ENCODE peak calls at places on chromosome 22, in six cellular contexts. J is HEK293T; V is GM18507; E is activated CD8-positive, alpha-beta memory T cell treated with anti-CD3 and anti-CD28 coated beads for 24 hours; G is stimulated activated CD4-positive, alpha-beta T cell treated with anti-CD3 and anti-CD28 coated beads, Interleukin-2, amount 100 ng/mL, for 48 hours; Z is AG04450. W is an unnamed sample.

GRCh38 chr22:25219948-25220442 is 556 bp downstream of the CRYBB2 start:
- DNase-seq in V (no peak), Z (no peak), J (no peak), E (no peak), G (no peak), W (no peak)

GRCh38 chr22:42695294-42695693 is 25.4 kb downstream of the A4GALT start:
- DNase-seq in G (no peak), J (no peak), E (no peak), V (no peak), Z (no peak), W (no peak)

GRCh38 chr22:50734986-50735738 is 2.8 kb upstream of the ACR start:
- DNase-seq in Z (no peak), G (no peak), J (no peak), E (no peak), V (no peak), W (no peak)

GRCh38 chr22:31271485-31271884 is 20.8 kb downstream of the PIK3IP1 start:
- DNase-seq in J (no peak), V (no peak), E (no peak), G (no peak), Z (no peak), W (no peak)

GRCh38 chr22:49590851-49591445 is 236.7 kb downstream of the BRD1 start:
- DNase-seq in G (no peak), V (no peak), J (no peak), E (no peak), Z (no peak), W (no peak)

GRCh38 chr22:31022516-31022915 is 53.5 kb downstream of the TUG1 start:
- DNase-seq in J (no peak), E (no peak), V (no peak), Z (no peak), G (no peak), W (no peak)

GRCh38 chr22:22219140-22219996 is 25.2 kb upstream of the VPREB1 start:
- DNase-seq in Z (no peak), V (no peak), J (no peak), G (no peak), E (no peak), W (no peak)

GRCh38 chr22:41446057-41446501 is 522 bp downstream of the TOB2 start:
- DNase-seq in G (no peak), V (no peak), Z (no peak), E (no peak), J (no peak), W (peak)

GRCh38 chr22:30813936-30814335 is 119.3 kb downstream of the OSBP2 start:
- DNase-seq in V (no peak), Z (no peak), E (no peak), J (no peak), G (no peak), W (no peak)

GRCh38 chr22:27686534-27686933 is 115.0 kb downstream of the MN1 start:
- DNase-seq in J (no peak), E (no peak), Z (peak), G (no peak), V (no peak), W (no peak)

GRCh38 chr22:27310966-27311665 is 490.4 kb downstream of the MN1 start:
- DNase-seq in Z (no peak), V (no peak), G (no peak), J (no peak), E (no peak), W (no peak)

GRCh38 chr22:37421468-37421877 is 5.8 kb downstream of the ELFN2 start:
- DNase-seq in E (no peak), G (no peak), Z (no peak), J (no peak), V (no peak), W (no peak)

GRCh38 chr22:37971475-37972434 is 12.6 kb downstream of the SOX10 start:
- DNase-seq in G (no peak), E (no peak), J (no peak), Z (no peak), V (no peak), W (no peak)

GRCh38 chr22:49660321-49660720 is 167.4 kb downstream of the BRD1 start:
- DNase-seq in V (no peak), G (no peak), J (no peak), E (no peak), Z (no peak), W (no peak)

GRCh38 chr22:48957987-48958321 is 869.7 kb downstream of the BRD1 start:
- DNase-seq in V (no peak), G (no peak), E (no peak), Z (no peak), J (no peak), W (no peak)

GRCh38 chr22:25837288-25837900 is 95.4 kb downstream of the MYO18B start:
- DNase-seq in E (no peak), G (no peak), J (no peak), Z (no peak), V (no peak), W (no peak)

GRCh38 chr22:42080287-42080686 is 787 bp downstream of the SMDT1 start:
- DNase-seq in Z (no peak), V (no peak), J (peak), G (no peak), E (peak), W (no peak)

W was measured in chondrocyte.